ENCODE peak calls at places on chromosomes 13 and 19, in eight cellular contexts. O is kidney epithelial cell; L is body of pancreas; K is activated T-cell treated with anti-CD3 and anti-CD28 coated beads, Interleukin-2, amount 50 U/mL, for 72 hours; I is NCI-H187 treated with DMSO at 0.1 percent for 48 hours; N is GM23338; S is dorsolateral prefrontal cortex; T is heart left ventricle. Q is an unnamed sample.
A peak's percentile ranks its signal among the peaks of the same experiment; 100 is the strongest.

GRCh38 chr13:34627905-34628682 is 314.0 kb upstream of the NBEA start:
- DNase-seq in S (no peak), T (no peak), I (peak; percentile 21), K (no peak), L (no peak), O (no peak), N (no peak), Q (no peak)

GRCh38 chr13:102298051-102298450 is 103.8 kb downstream of the FGF14 start:
- DNase-seq in I (no peak), K (no peak), N (no peak), L (no peak), S (no peak), T (no peak), O (no peak), Q (no peak)

GRCh38 chr13:81048026-81048461 is 707.1 kb upstream of the SPRY2 start:
- DNase-seq in I (no peak), T (no peak), N (no peak), L (no peak), S (no peak), O (no peak), K (no peak), Q (no peak)

GRCh38 chr13:110711778-110712070 is 1.8 kb upstream of the ING1 start:
- DNase-seq in N (no peak), I (no peak), K (no peak), L (no peak), T (no peak), O (no peak), S (no peak), Q (no peak)

GRCh38 chr13:48485447-48485846 is 47.4 kb downstream of the RCBTB2 start:
- DNase-seq in O (no peak), K (no peak), T (no peak), N (no peak), S (no peak), I (no peak), L (no peak), Q (no peak)

GRCh38 chr19:28049875-28050274 is 1163.1 kb downstream of the UQCRFS1 start:
- DNase-seq in K (no peak), O (no peak), S (no peak), I (no peak), T (no peak), N (no peak), L (no peak), Q (no peak)

GRCh38 chr19:9700229-9700981 is 25.5 kb upstream of the ZNF562 start:
- DNase-seq in N (no peak), O (no peak), L (no peak), T (no peak), S (no peak), I (no peak), K (no peak), Q (no peak)

GRCh38 chr13:49627831-49628652 is at the start of gene ARL11:
- DNase-seq in K (peak; percentile 57), L (no peak), O (no peak), S (peak; percentile 50), T (peak; percentile 74), I (no peak), N (peak; percentile 90), Q (peak; percentile 92)

GRCh38 chr13:45195421-45195820 is 5.4 kb downstream of the KCTD4 start:
- DNase-seq in K (no peak), L (no peak), N (no peak), S (no peak), I (no peak), O (no peak), T (no peak), Q (no peak)

GRCh38 chr13:100089633-100090032 is 740 bp downstream of the PCCA start:
- DNase-seq in N (no peak), O (no peak), L (peak; percentile 18), S (no peak), T (no peak), K (peak; percentile 19), I (no peak), Q (no peak)

GRCh38 chr13:52128714-52129700 is at the start of gene NEK5:
- DNase-seq in T (peak; percentile 73), S (peak; percentile 52), I (no peak), N (peak; percentile 96), L (peak; percentile 68), K (peak; percentile 75), O (no peak), Q (peak; percentile 94)

GRCh38 chr19:8498295-8498694 is 4.1 kb downstream of the PRAM1 start:
- DNase-seq in S (no peak), N (no peak), L (no peak), I (no peak), K (no peak), O (no peak), T (no peak), Q (no peak)

GRCh38 chr13:111954681-111955411 is 112.1 kb upstream of the SOX1 start:
- DNase-seq in N (no peak), S (no peak), K (no peak), O (no peak), L (no peak), T (no peak), I (no peak), Q (peak; percentile 65)

GRCh38 chr19:571127-571974 is 1.0 kb upstream of the BSG start:
- DNase-seq in S (no peak), N (peak; percentile 77), K (peak; percentile 46), O (no peak), I (peak; percentile 43), T (no peak), L (peak; percentile 48), Q (peak; percentile 82)

GRCh38 chr13:45325806-45326205 is 15.2 kb downstream of the TPT1 start:
- DNase-seq in I (no peak), T (peak; percentile 85), K (no peak), S (peak; percentile 67), O (peak; percentile 75), L (peak; percentile 79), N (no peak), Q (no peak)

GRCh38 chr13:57633950-57634828 is 2.6 kb downstream of the PCDH17 start:
- DNase-seq in I (no peak), L (peak; percentile 12), N (peak; percentile 74), O (no peak), S (peak; percentile 63), T (peak; percentile 24), K (no peak), Q (peak; percentile 48)

GRCh38 chr13:80213201-80213600 is 127.7 kb downstream of the SPRY2 start:
- DNase-seq in N (no peak), O (no peak), K (no peak), L (no peak), T (no peak), I (no peak), S (no peak), Q (no peak)

GRCh38 chr19:39381910-39382611 is 8.8 kb downstream of the PAF1 start:
- DNase-seq in T (no peak), S (no peak), K (no peak), N (no peak), I (no peak), L (no peak), O (no peak), Q (no peak)

GRCh38 chr19:39934584-39935233 is at the start of gene FCGBP:
- DNase-seq in L (no peak), T (no peak), N (no peak), K (no peak), I (no peak), O (no peak), S (no peak), Q (no peak)

GRCh38 chr19:42201489-42202289 is 15.8 kb downstream of the DEDD2 start:
- DNase-seq in O (no peak), S (no peak), T (peak; percentile 59), L (no peak), N (no peak), K (peak; percentile 55), I (no peak), Q (no peak)